ENCODE peak calls at places on chromosomes 6 and 20, in seven cellular contexts. V is IMR-90, N is A549, J is left lung, M is astrocyte, H is OCI-LY7, S is pancreas. L is an unnamed sample. For H3K9me3, the result is how much of the 10 kb centered on the place peaks cover.

GRCh38 chr6:161486326-161486725 is 212.5 kb upstream of the AGPAT4 start:
- DNase-seq in S (no peak), J (no peak), M (peak), H (no peak), V (peak), N (peak), L (no peak)

GRCh38 chr6:78810698-78811097 is 56.7 kb upstream of the IRAK1BP1 start:
- DNase-seq in M (peak), V (peak), H (no peak), N (no peak), S (no peak), J (no peak), L (no peak)

GRCh38 chr6:25991785-25992412 is 29.3 kb downstream of the TRIM38 start:
- DNase-seq in V (peak), J (peak), S (peak), M (peak), H (peak), N (peak), L (peak)

GRCh38 chr20:55139173-55139765 is 663.9 kb downstream of the DOK5 start:
- DNase-seq in M (no peak), N (no peak), S (no peak), H (no peak), J (no peak), V (no peak), L (no peak)

GRCh38 chr6:10451828-10452509 is 37.1 kb upstream of the TFAP2A start:
- DNase-seq in S (no peak), M (peak), H (no peak), N (peak), J (peak), V (peak), L (no peak)

GRCh38 chr20:48908661-48909316 is 12.7 kb upstream of the ARFGEF2 start:
- DNase-seq in V (no peak), S (no peak), J (no peak), M (no peak), N (no peak), H (no peak), L (no peak)

GRCh38 chr6:166569206-166569605 is 17.3 kb downstream of the RAMACL start:
- DNase-seq in J (no peak), N (no peak), H (no peak), S (no peak), M (no peak), V (no peak), L (no peak)

GRCh38 chr6:158358450-158359077 is 46.3 kb downstream of the TULP4 start:
- DNase-seq in H (no peak), V (no peak), N (no peak), J (no peak), M (no peak), S (peak), L (no peak)

GRCh38 chr6:36139991-36140710 is 9.8 kb downstream of the MAPK13 start:
- DNase-seq in N (no peak), V (no peak), J (no peak), S (no peak), M (no peak), H (peak), L (no peak)

GRCh38 chr20:31474097-31474436 is 860 bp downstream of the DEFB124 start:
- DNase-seq in N (no peak), S (no peak), H (peak), M (no peak), V (no peak), J (no peak), L (no peak)
- H3K9me3 ChIP-seq in N (under half), S (under half), H (under half), M (under half), V (under half), J (under half), L (under half)

GRCh38 chr20:43959079-43959919 is 44.6 kb downstream of the TOX2 start:
- DNase-seq in M (no peak), N (no peak), S (peak), H (peak), J (no peak), V (no peak), L (no peak)
- TF ChIP-seq CTCF in M (no peak), N (no peak), S (no peak), H (no peak), J (no peak), V (no peak), L (no peak)

GRCh38 chr6:170286246-170286933 is 4.5 kb downstream of the DLL1 start:
- DNase-seq in S (peak), M (peak), H (no peak), V (no peak), J (no peak), N (no peak), L (no peak)

GRCh38 chr6:170286934-170287265 is 4.0 kb downstream of the DLL1 start:
- DNase-seq in N (no peak), V (no peak), S (no peak), H (no peak), J (no peak), M (no peak), L (no peak)

GRCh38 chr6:170289108-170289931 is 1.6 kb downstream of the DLL1 start:
- DNase-seq in V (no peak), M (no peak), N (no peak), J (no peak), H (no peak), S (no peak), L (no peak)

GRCh38 chr6:170287371-170287876 is 3.5 kb downstream of the DLL1 start:
- DNase-seq in H (no peak), M (no peak), V (no peak), S (no peak), J (no peak), N (no peak), L (no peak)

DNA sequence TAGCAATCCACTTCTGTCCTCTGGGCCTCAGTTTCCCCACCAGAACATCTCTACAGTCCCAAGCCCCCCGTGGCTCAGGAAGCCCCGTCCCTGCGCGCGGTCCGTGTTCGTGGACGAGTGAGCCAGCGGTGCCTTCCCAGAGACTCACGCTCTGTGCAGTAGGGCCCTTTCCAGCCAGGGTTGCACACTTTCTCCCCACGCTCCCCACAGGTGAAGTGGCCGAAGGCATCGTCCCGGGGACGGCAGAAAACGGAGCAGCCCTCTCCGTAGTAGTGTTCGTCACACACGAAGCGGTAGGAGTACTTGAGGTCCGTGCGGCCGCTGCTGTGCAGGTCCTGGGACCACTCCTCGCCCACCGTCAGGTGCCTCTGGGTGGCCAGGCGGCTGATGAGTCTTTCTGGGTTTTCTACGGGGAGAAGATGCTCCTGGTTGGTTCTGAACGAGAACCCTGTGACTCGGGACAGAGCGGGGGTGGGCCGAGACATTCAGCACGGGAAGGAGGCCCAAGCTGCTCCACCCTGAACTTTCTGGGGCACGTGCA is 2.7 kb downstream of the DLL1 start:
- DNase-seq in H (no peak), J (no peak), N (no peak), M (no peak), S (no peak), V (no peak), L (no peak)
- H3K27ac ChIP-seq in H (no peak), J (no peak), N (no peak), M (no peak), S (no peak), V (no peak), L (no peak)

GRCh38 chr6:31336872-31337496 is 20.0 kb downstream of the HLA-B start:
- DNase-seq in H (peak), N (no peak), J (no peak), S (no peak), V (no peak), M (peak), L (no peak)
- H3K9me3 ChIP-seq in H (under half), N (under half), J (under half), S (under half), V (under half), M (under half), L (under half)

GRCh38 chr6:124872361-124873065 is 89.7 kb upstream of the RNF217 start:
- DNase-seq in V (no peak), S (no peak), M (no peak), N (no peak), H (no peak), J (no peak), L (no peak)

GRCh38 chr6:124868476-124868875 is 93.8 kb upstream of the RNF217 start:
- DNase-seq in V (peak), H (no peak), M (peak), N (no peak), S (no peak), J (no peak), L (no peak)

GRCh38 chr6:124873066-124873410 is 89.2 kb upstream of the RNF217 start:
- DNase-seq in S (no peak), M (no peak), V (no peak), H (no peak), N (no peak), J (no peak), L (no peak)

GRCh38 chr6:124869412-124869811 is 92.8 kb upstream of the RNF217 start:
- DNase-seq in S (no peak), J (no peak), N (no peak), V (peak), H (no peak), M (no peak), L (no peak)

GRCh38 chr6:124870611-124871201 is 91.5 kb upstream of the RNF217 start:
- DNase-seq in H (no peak), V (peak), J (no peak), S (no peak), N (no peak), M (peak), L (no peak)
- TF ChIP-seq CTCF in H (peak), V (peak), J (peak), S (peak), N (peak), M (peak), L (peak)

L was measured in CD4-positive, alpha-beta T cell.